ENCODE peak calls at places on chromosomes 5 and 9, in four cellular contexts. One of them, this sample, is unnamed. For H3K9me3, the result is how much of the 10 kb centered on the place peaks cover.

GRCh38 chr5:180675036-180675635 is 25.7 kb upstream of the FLT4 start:
- DNase-seq in K562: no peak
- DNase-seq in heart left ventricle: no peak
- DNase-seq in IMR-90: no peak
- DNase-seq in this sample: no peak

GRCh38 chr9:114666441-114666840 is 8.8 kb upstream of the TEX53 start:
- DNase-seq in IMR-90: no peak
- DNase-seq in heart left ventricle: no peak
- DNase-seq in K562: no peak
- DNase-seq in this sample: no peak

GRCh38 chr5:78007232-78007631 is 231.1 kb upstream of the TBCA start:
- DNase-seq in K562: no peak
- DNase-seq in heart left ventricle: no peak
- DNase-seq in IMR-90: no peak
- DNase-seq in this sample: no peak

GRCh38 chr9:69180670-69181069 is 6.6 kb downstream of the TJP2 start:
- DNase-seq in heart left ventricle: peak
- DNase-seq in K562: peak
- DNase-seq in IMR-90: peak
- DNase-seq in this sample: no peak

GRCh38 chr9:135035781-135036760 is 51.4 kb upstream of the OLFM1 start:
- DNase-seq in K562: no peak
- DNase-seq in IMR-90: no peak
- DNase-seq in heart left ventricle: peak
- DNase-seq in this sample: no peak

GRCh38 chr5:34789021-34789531 is 49.9 kb upstream of the TTC23L start:
- DNase-seq in IMR-90: peak
- DNase-seq in heart left ventricle: peak
- DNase-seq in K562: no peak
- DNase-seq in this sample: no peak

GRCh38 chr5:160369990-160370712 is at the start of gene C1QTNF2:
- DNase-seq in IMR-90: peak
- DNase-seq in heart left ventricle: peak
- DNase-seq in K562: peak
- DNase-seq in this sample: no peak

GRCh38 chr9:132430998-132431397 is 21.0 kb downstream of the CFAP77 start:
- DNase-seq in K562: no peak
- DNase-seq in IMR-90: no peak
- DNase-seq in heart left ventricle: no peak
- DNase-seq in this sample: no peak

GRCh38 chr5:4295663-4296339 is 700.2 kb downstream of the IRX1 start:
- DNase-seq in heart left ventricle: no peak
- DNase-seq in K562: peak
- DNase-seq in IMR-90: no peak
- DNase-seq in this sample: no peak

GRCh38 chr5:18314192-18314778 is 680.0 kb downstream of the TAF11L14 start:
- DNase-seq in IMR-90: peak
- DNase-seq in heart left ventricle: no peak
- DNase-seq in K562: peak
- DNase-seq in this sample: peak

GRCh38 chr9:121720992-121721350 is 69.5 kb downstream of the DAB2IP start:
- DNase-seq in IMR-90: no peak
- DNase-seq in K562: no peak
- DNase-seq in heart left ventricle: no peak
- DNase-seq in this sample: no peak

GRCh38 chr5:141618030-141618803 is 583 bp downstream of the DIAPH1 start:
- DNase-seq in heart left ventricle: peak
- DNase-seq in K562: no peak
- DNase-seq in IMR-90: peak
- DNase-seq in this sample: peak

GRCh38 chr9:93132946-93133640 is 958 bp downstream of the NINJ1 start:
- DNase-seq in K562: no peak
- DNase-seq in IMR-90: no peak
- DNase-seq in heart left ventricle: no peak
- DNase-seq in this sample: no peak

GRCh38 chr9:136726631-136727191 is 14.3 kb downstream of the DIPK1B start:
- DNase-seq in IMR-90: peak
- DNase-seq in K562: no peak
- DNase-seq in heart left ventricle: no peak
- DNase-seq in this sample: peak

GRCh38 chr5:217860-218456 is at the start of the genes CCDC127 and SDHA:
- DNase-seq in K562: peak
- DNase-seq in heart left ventricle: peak
- DNase-seq in IMR-90: peak
- DNase-seq in this sample: peak

GRCh38 chr5:179237770-179238627 is 107.3 kb downstream of the ADAMTS2 start:
- DNase-seq in K562: no peak
- DNase-seq in IMR-90: no peak
- DNase-seq in heart left ventricle: peak
- DNase-seq in this sample: no peak

GRCh38 chr5:72921103-72921502 is 34.7 kb upstream of the FCHO2 start:
- DNase-seq in IMR-90: no peak
- DNase-seq in K562: no peak
- DNase-seq in heart left ventricle: no peak
- DNase-seq in this sample: no peak

GRCh38 chr9:82196658-82197057 is 208.1 kb downstream of the SPATA31D1 start:
- DNase-seq in IMR-90: no peak
- DNase-seq in heart left ventricle: no peak
- DNase-seq in K562: no peak
- DNase-seq in this sample: peak

GRCh38 chr5:127298623-127299022 is 8.0 kb downstream of the MEGF10 start:
- DNase-seq in heart left ventricle: no peak
- DNase-seq in K562: no peak
- DNase-seq in IMR-90: no peak
- DNase-seq in this sample: no peak

GRCh38 chr5:58786035-58786434 is 203.2 kb downstream of the RAB3C start:
- DNase-seq in IMR-90: no peak
- DNase-seq in heart left ventricle: no peak
- DNase-seq in K562: no peak
- DNase-seq in this sample: no peak

GRCh38 chr5:102681403-102681983 is 73.6 kb upstream of the PAM start:
- DNase-seq in IMR-90: peak
- DNase-seq in K562: peak
- DNase-seq in heart left ventricle: peak
- DNase-seq in this sample: peak

GRCh38 chr5:10525124-10525495 is 38.8 kb upstream of the ANKRD33B start:
- DNase-seq in K562: no peak
- DNase-seq in heart left ventricle: no peak
- DNase-seq in IMR-90: no peak
- DNase-seq in this sample: no peak

GRCh38 chr5:54037205-54037604 is 273.2 kb downstream of the ARL15 start:
- DNase-seq in IMR-90: no peak
- DNase-seq in heart left ventricle: no peak
- DNase-seq in K562: no peak
- DNase-seq in this sample: no peak

GRCh38 chr9:121278535-121279169 is 10.7 kb downstream of the GSN start:
- DNase-seq in IMR-90: peak
- DNase-seq in heart left ventricle: peak
- DNase-seq in K562: peak
- DNase-seq in this sample: peak

GRCh38 chr9:124312290-124313265 is 54.8 kb downstream of the NEK6 start:
- DNase-seq in heart left ventricle: no peak
- DNase-seq in K562: peak
- DNase-seq in IMR-90: no peak
- DNase-seq in this sample: no peak

GRCh38 chr5:132659598-132660493 is 1.9 kb downstream of the IL13 start:
- DNase-seq in K562: no peak
- DNase-seq in heart left ventricle: no peak
- DNase-seq in IMR-90: no peak
- DNase-seq in this sample: no peak

GRCh38 chr5:66408561-66408960 is 187.6 kb upstream of the MAST4 start:
- DNase-seq in K562: no peak
- DNase-seq in heart left ventricle: no peak
- DNase-seq in IMR-90: no peak
- DNase-seq in this sample: no peak

GRCh38 chr5:177361418-177362101 is 3.8 kb downstream of the RGS14 start:
- DNase-seq in K562: no peak
- DNase-seq in heart left ventricle: no peak
- DNase-seq in IMR-90: no peak
- DNase-seq in this sample: peak

GRCh38 chr9:22105005-22105722 is 96.1 kb upstream of the CDKN2B start:
- DNase-seq in K562: no peak
- DNase-seq in IMR-90: no peak
- DNase-seq in heart left ventricle: no peak
- DNase-seq in this sample: peak

GRCh38 chr9:124385623-124386022 is 29.6 kb downstream of the PSMB7 start:
- DNase-seq in K562: no peak
- DNase-seq in heart left ventricle: no peak
- DNase-seq in IMR-90: no peak
- DNase-seq in this sample: no peak

GRCh38 chr5:107023732-107024131 is 647.0 kb downstream of the EFNA5 start:
- DNase-seq in K562: no peak
- DNase-seq in IMR-90: no peak
- DNase-seq in heart left ventricle: no peak
- DNase-seq in this sample: no peak

GRCh38 chr9:19496321-19496720 is 87.5 kb downstream of the ACER2 start:
- DNase-seq in heart left ventricle: no peak
- DNase-seq in K562: no peak
- DNase-seq in IMR-90: no peak
- DNase-seq in this sample: no peak

GRCh38 chr9:19495186-19496028 is 86.6 kb downstream of the ACER2 start:
- DNase-seq in K562: no peak
- DNase-seq in IMR-90: no peak
- DNase-seq in heart left ventricle: no peak
- DNase-seq in this sample: no peak

GRCh38 chr9:19493174-19493811 is 84.5 kb downstream of the ACER2 start:
- DNase-seq in heart left ventricle: peak
- DNase-seq in K562: peak
- DNase-seq in IMR-90: peak
- DNase-seq in this sample: peak

GRCh38 chr9:19492775-19493173 is 84.0 kb downstream of the ACER2 start:
- DNase-seq in K562: no peak
- DNase-seq in IMR-90: no peak
- DNase-seq in heart left ventricle: no peak
- DNase-seq in this sample: no peak

DNA sequence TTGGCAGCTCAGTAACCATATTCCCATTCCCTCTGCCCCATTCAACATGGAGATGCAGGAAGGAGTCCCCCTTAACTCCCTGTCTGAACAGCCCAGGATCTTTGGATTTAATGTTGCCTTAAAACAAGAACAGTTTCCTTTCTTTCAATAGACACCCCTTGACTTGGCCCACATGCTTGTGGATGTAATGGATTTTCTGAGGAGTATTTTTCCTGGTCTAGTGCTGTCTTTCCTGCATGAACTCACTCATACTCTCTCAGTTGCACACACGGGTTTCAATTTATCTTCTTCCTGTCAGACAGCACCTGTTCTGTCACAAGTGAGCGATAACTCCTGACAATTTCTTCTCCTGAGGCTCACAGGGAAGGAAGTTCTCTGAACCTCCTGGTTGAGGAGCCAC is 85.0 kb downstream of the ACER2 start:
- DNase-seq in K562: no peak
- DNase-seq in heart left ventricle: no peak
- DNase-seq in IMR-90: no peak
- DNase-seq in this sample: no peak
- H3K4me3 ChIP-seq in K562: no peak
- H3K4me3 ChIP-seq in heart left ventricle: peak
- H3K4me3 ChIP-seq in IMR-90: no peak
- H3K4me3 ChIP-seq in this sample: no peak

GRCh38 chr5:56900858-56901578 is 8.4 kb upstream of the SETD9 start:
- DNase-seq in IMR-90: peak
- DNase-seq in K562: peak
- DNase-seq in heart left ventricle: no peak
- DNase-seq in this sample: peak

GRCh38 chr5:56896761-56897160 is 12.6 kb upstream of the SETD9 start:
- DNase-seq in heart left ventricle: no peak
- DNase-seq in IMR-90: no peak
- DNase-seq in K562: no peak
- DNase-seq in this sample: no peak

GRCh38 chr5:56900395-56900794 is 9.0 kb upstream of the SETD9 start:
- DNase-seq in heart left ventricle: no peak
- DNase-seq in K562: no peak
- DNase-seq in IMR-90: peak
- DNase-seq in this sample: no peak

GRCh38 chr5:56893251-56893951 is 16.0 kb upstream of the SETD9 start:
- DNase-seq in K562: no peak
- DNase-seq in heart left ventricle: no peak
- DNase-seq in IMR-90: no peak
- DNase-seq in this sample: no peak

DNA sequence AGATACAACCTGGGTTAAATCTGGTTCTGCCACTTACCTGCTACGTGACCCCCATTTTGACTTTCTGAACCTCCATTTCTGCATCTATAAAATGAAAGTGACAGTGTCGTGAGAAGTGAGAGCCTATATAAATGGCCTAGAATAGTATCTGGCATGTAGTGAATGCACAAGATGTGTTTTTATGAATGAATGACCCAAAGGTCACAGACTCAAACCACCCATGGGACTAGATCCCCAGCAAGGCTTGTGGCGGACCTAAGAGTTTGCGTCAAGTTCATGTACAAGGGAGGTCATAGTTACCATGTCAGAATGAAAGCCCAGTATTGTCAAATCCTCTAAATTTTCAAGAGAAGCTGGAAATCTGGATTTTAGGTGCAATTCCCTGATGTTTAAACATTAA is 11.2 kb upstream of the SETD9 start:
- DNase-seq in heart left ventricle: no peak
- DNase-seq in K562: no peak
- DNase-seq in IMR-90: no peak
- DNase-seq in this sample: no peak
- TF ChIP-seq CTCF in heart left ventricle: no peak
- TF ChIP-seq CTCF in K562: no peak
- TF ChIP-seq CTCF in IMR-90: no peak
- TF ChIP-seq CTCF in this sample: no peak

DNA sequence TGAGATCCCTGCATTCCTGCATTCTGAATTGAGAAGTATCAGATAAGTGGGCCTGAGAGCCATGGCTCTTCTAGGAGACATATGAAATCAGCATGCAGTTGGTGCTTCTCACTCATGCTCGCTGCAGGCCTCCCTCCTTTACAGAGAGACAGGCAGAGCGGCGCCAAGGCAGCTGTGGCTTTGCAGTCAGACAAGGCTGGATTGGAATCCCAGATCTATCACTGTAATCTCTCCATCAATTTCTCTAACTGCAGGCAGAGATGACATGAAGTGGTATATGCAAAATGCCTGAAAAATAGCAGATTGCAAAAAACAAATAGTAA is 25.2 kb downstream of the BOD1 start:
- DNase-seq in heart left ventricle: peak
- DNase-seq in IMR-90: no peak
- DNase-seq in K562: no peak
- DNase-seq in this sample: no peak
- H3K9me3 ChIP-seq in heart left ventricle: under half
- H3K9me3 ChIP-seq in IMR-90: under half
- H3K9me3 ChIP-seq in K562: under half
- H3K9me3 ChIP-seq in this sample: under half

GRCh38 chr5:95836544-95836943 is 14.0 kb upstream of the GLRX start:
- DNase-seq in K562: no peak
- DNase-seq in heart left ventricle: no peak
- DNase-seq in IMR-90: no peak
- DNase-seq in this sample: peak
- H3K4me3 ChIP-seq in K562: no peak
- H3K4me3 ChIP-seq in heart left ventricle: no peak
- H3K4me3 ChIP-seq in IMR-90: no peak
- H3K4me3 ChIP-seq in this sample: peak